ENCODE peak calls at places on chromosomes 13 and 19, in seven cellular contexts. I is naive thymus-derived CD4-positive, alpha-beta T cell; P is CD8-positive, alpha-beta T cell; A is CD4-positive, alpha-beta T cell; F is mammary epithelial cell; W is left ventricle myocardium inferior; O is dorsolateral prefrontal cortex. E is an unnamed sample.

GRCh38 chr19:748274-748598 is 2.7 kb upstream of the MISP start:
- DNase-seq in P (no peak), F (no peak), A (no peak), W (no peak), I (no peak), O (no peak), E (no peak)

GRCh38 chr13:72652681-72653080 is 74.7 kb downstream of the MZT1 start:
- DNase-seq in O (no peak), A (no peak), W (no peak), F (peak; percentile 53), I (no peak), P (no peak), E (no peak)

GRCh38 chr13:91348906-91349435 is 1.5 kb downstream of the MIR17HG start:
- DNase-seq in I (peak; percentile 79), O (peak; percentile 94), A (peak; percentile 95), F (peak; percentile 83), W (peak; percentile 95), P (peak; percentile 96), E (peak; percentile 92)

GRCh38 chr13:44519642-44520041 is 56.5 kb downstream of the TSC22D1 start:
- DNase-seq in O (no peak), W (no peak), P (no peak), I (no peak), F (no peak), A (no peak), E (no peak)

GRCh38 chr19:33705090-33705847 is 83.5 kb downstream of the CHST8 start:
- DNase-seq in P (no peak), F (no peak), W (peak; percentile 11), A (no peak), I (no peak), O (no peak), E (no peak)

GRCh38 chr19:18361646-18362045 is 21.2 kb downstream of the PGPEP1 start:
- DNase-seq in I (no peak), O (no peak), W (no peak), A (no peak), F (no peak), P (no peak), E (no peak)

GRCh38 chr19:29576761-29577661 is 29.1 kb upstream of the POP4 start:
- DNase-seq in F (peak; percentile 43), I (no peak), W (no peak), P (no peak), O (no peak), A (no peak), E (no peak)

GRCh38 chr19:55230780-55231179 is 2.2 kb upstream of the TMEM86B start:
- DNase-seq in O (no peak), A (no peak), F (no peak), W (no peak), P (no peak), I (no peak), E (no peak)

GRCh38 chr19:17784201-17785008 is 10.5 kb upstream of the B3GNT3 start:
- DNase-seq in P (peak; percentile 78), F (peak; percentile 35), A (peak; percentile 78), W (peak; percentile 49), I (peak; percentile 66), O (peak; percentile 80), E (peak; percentile 24)

GRCh38 chr19:31821346-31821745 is 472.1 kb upstream of the TSHZ3 start:
- DNase-seq in W (no peak), A (no peak), I (no peak), P (no peak), F (no peak), O (no peak), E (no peak)

GRCh38 chr19:1355974-1356865 is 27.5 kb upstream of the NDUFS7 start:
- DNase-seq in F (no peak), I (no peak), P (no peak), W (no peak), A (no peak), O (no peak), E (peak; percentile 38)

GRCh38 chr13:107753286-107753685 is 462.1 kb downstream of the LIG4 start:
- DNase-seq in A (no peak), F (no peak), P (no peak), O (no peak), I (no peak), W (no peak), E (no peak)

GRCh38 chr19:48629599-48630288 is 7.4 kb downstream of the DBP start:
- DNase-seq in P (no peak), I (peak; percentile 29), F (no peak), W (peak; percentile 54), O (peak; percentile 45), A (no peak), E (no peak)

GRCh38 chr19:49196527-49197240 is 39.1 kb downstream of the TRPM4 start:
- DNase-seq in P (no peak), I (no peak), O (peak; percentile 44), W (peak; percentile 59), A (no peak), F (no peak), E (peak; percentile 49)

GRCh38 chr19:794989-795658 is 2.1 kb upstream of the PTBP1 start:
- DNase-seq in W (no peak), F (no peak), P (no peak), A (no peak), O (no peak), I (no peak), E (no peak)

GRCh38 chr19:40217921-40218890 is at the start of gene TTC9B:
- DNase-seq in P (peak; percentile 59), W (no peak), A (peak; percentile 47), F (peak; percentile 14), O (peak; percentile 58), I (peak; percentile 47), E (no peak)

GRCh38 chr13:20676213-20676612 is 27.3 kb upstream of the IL17D start:
- DNase-seq in O (no peak), A (no peak), F (no peak), P (no peak), W (no peak), I (no peak), E (no peak)

GRCh38 chr19:37583340-37583739 is 11.3 kb downstream of the ZNF571 start:
- DNase-seq in O (no peak), P (no peak), I (no peak), A (no peak), F (no peak), W (no peak), E (no peak)

GRCh38 chr19:43452517-43453045 is 12.8 kb downstream of the LYPD3 start:
- DNase-seq in W (no peak), P (no peak), O (no peak), I (no peak), F (peak; percentile 78), A (no peak), E (no peak)

GRCh38 chr13:60134376-60134775 is 29.4 kb downstream of the DIAPH3 start:
- DNase-seq in A (no peak), W (no peak), O (no peak), I (no peak), P (no peak), F (no peak), E (no peak)

GRCh38 chr13:23129329-23129728 is 51.5 kb upstream of the SGCG start:
- DNase-seq in F (no peak), A (no peak), P (no peak), O (no peak), I (no peak), W (no peak), E (no peak)

GRCh38 chr19:48735031-48735615 is 5.3 kb downstream of the RASIP1 start:
- DNase-seq in W (no peak), O (no peak), A (no peak), I (no peak), P (no peak), F (no peak), E (no peak)

DNA sequence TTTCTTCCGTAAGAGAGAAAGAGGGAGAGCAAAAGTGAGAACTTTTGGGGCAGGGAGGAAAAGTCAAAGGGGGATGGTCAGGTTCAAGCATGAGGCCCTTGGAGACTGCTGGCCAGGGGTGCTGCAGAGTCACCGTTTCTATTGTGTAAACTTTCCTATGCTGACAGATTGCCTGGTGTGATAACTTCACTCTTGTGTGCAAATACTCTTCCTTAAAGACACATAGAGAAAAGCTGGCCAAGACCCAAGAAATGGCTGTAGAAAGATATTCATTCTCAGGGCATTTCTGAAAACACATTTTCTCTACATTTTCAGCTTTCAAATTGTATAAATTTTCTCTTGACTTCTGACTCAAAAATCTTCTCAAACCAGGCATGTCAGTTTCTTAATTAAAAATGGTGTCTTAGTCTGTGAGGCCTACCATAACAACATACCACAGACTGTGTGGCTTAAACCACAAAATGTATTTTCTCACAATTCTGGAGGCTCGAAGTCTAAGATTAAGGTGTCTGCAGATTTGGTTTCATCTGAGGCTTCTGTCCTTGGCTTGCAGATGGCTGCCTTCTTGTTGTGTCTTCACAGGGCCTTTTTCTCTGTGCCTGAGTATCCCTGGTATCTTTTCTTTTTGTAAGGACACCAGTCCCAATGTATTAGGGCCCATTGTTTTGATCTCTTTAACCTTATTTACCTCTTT is 304.5 kb downstream of the KCNRG start:
- DNase-seq in O (no peak), I (no peak), A (no peak), F (peak; percentile 28), W (no peak), P (no peak), E (peak; percentile 66)
- H3K27ac ChIP-seq in O (no peak overlapping the region), I (no peak overlapping the region), A (no peak overlapping the region), F (no peak overlapping the region), W (no peak overlapping the region), P (no peak overlapping the region), E (no peak overlapping the region)

DNA sequence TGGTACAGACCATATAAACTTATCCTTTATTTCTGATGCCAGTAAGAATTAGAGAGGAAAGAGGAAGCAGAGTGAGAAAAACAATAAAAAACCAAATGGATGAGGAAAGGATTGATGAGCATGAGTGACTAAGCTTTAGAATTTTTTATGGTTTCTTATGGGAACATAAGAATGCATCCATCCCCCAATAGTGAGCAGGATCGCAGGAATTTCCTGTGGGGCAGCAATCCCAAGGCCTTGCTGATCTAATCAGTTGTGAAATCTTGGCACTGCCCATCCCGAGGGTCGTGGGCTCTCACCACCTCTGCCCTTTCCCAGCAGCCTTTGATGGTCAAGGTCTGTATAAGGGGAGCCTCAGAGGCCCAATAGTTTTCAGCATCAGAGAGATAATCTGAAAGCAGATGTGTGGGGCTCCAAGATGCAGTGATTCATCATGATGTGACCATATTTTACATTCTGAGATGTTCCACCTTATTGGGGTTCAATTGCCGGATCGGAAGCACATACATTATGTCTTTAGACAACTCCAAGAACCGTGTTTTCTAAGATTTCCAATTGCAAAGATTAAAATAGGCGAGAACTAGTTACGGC is 222.1 kb downstream of the DNAJC15 start:
- DNase-seq in I (no peak), F (peak; percentile 63), O (no peak), W (no peak), A (no peak), P (no peak), E (no peak)
- H3K27ac ChIP-seq in I (no peak overlapping the region), F (peak overlapping the region; percentile 34), O (no peak overlapping the region), W (no peak overlapping the region), A (no peak overlapping the region), P (no peak overlapping the region), E (no peak overlapping the region)

GRCh38 chr13:97348569-97349100 is 85.3 kb upstream of the RAP2A start:
- DNase-seq in I (no peak), A (no peak), F (no peak), P (no peak), O (no peak), W (no peak), E (no peak)
- H3K27ac ChIP-seq in I (no peak overlapping the region), A (no peak overlapping the region), F (no peak overlapping the region), P (no peak overlapping the region), O (no peak overlapping the region), W (no peak overlapping the region), E (no peak overlapping the region)

DNA sequence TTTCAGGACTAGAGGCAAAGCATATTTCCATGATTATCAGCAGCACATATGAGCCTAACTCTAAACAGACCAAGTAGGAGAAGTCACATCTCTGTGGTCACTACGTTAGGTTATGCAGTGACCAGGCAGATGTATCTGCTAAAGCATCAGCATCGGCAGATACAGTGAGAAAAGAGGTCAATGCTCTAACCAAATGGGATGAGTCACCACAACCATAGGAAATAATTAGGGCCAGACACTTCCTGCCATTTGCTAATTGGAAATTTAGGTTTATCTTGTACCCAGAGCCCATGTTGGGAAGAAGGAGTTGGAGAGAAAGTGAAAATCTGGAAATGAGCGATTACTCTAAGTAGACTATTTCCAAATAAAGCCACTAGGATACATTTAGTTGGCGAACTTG is 104.2 kb upstream of the CSNK1A1L start:
- DNase-seq in F (no peak), I (no peak), P (no peak), W (no peak), A (no peak), O (no peak), E (no peak)
- H3K27ac ChIP-seq in F (no peak overlapping the region), I (no peak overlapping the region), P (no peak overlapping the region), W (no peak overlapping the region), A (no peak overlapping the region), O (no peak overlapping the region), E (no peak overlapping the region)

E was measured in prostate gland.